ENCODE peak calls at places on chromosome 1, in eight cellular contexts. P is cardiac muscle cell, U is WERI-Rb-1, V is brain microvascular endothelial cell, O is PC-3, I is ovary, R is spleen, W is ascending aorta. C is an unnamed sample.
A peak's percentile ranks its signal among the peaks of the same experiment; 100 is the strongest.

GRCh38 chr1:219266524-219266923 is 92.8 kb downstream of the LYPLAL1 start:
- DNase-seq in P (no peak), U (no peak), V (no peak), O (peak; percentile 70), I (no peak), R (no peak), W (no peak), C (no peak)

GRCh38 chr1:118826669-118827068 is 161.5 kb downstream of the TBX15 start:
- DNase-seq in P (no peak), U (no peak), V (no peak), O (peak; percentile 68), I (no peak), R (no peak), W (no peak), C (peak; percentile 7)

GRCh38 chr1:116311756-116312691 is 61.0 kb upstream of the ATP1A1 start:
- DNase-seq in P (no peak), U (no peak), V (no peak), O (peak; percentile 73), I (no peak), R (no peak), W (no peak), C (peak; percentile 64)

GRCh38 chr1:203117611-203118575 is 9.6 kb upstream of the ADORA1 start:
- DNase-seq in P (peak; percentile 89), U (peak; percentile 99), V (peak; percentile 14), O (peak; percentile 70), I (peak; percentile 60), R (peak; percentile 86), W (no peak), C (peak; percentile 83)

GRCh38 chr1:99639945-99640344 is 6.0 kb upstream of the PALMD start:
- DNase-seq in P (no peak), U (no peak), V (no peak), O (no peak), I (no peak), R (no peak), W (no peak), C (no peak)

GRCh38 chr1:39540504-39541031 is 36.0 kb downstream of the PABPC4 start:
- DNase-seq in P (no peak), U (no peak), V (peak; percentile 29), O (no peak), I (no peak), R (peak; percentile 84), W (peak; percentile 49), C (no peak)

GRCh38 chr1:39310015-39310414 is 105.5 kb downstream of the MACF1 start:
- DNase-seq in P (no peak), U (no peak), V (no peak), O (no peak), I (no peak), R (no peak), W (no peak), C (no peak)

GRCh38 chr1:71080178-71080781 is 555 bp downstream of the ZRANB2 start:
- DNase-seq in P (peak; percentile 58), U (no peak), V (no peak), O (no peak), I (no peak), R (no peak), W (no peak), C (peak; percentile 49)

GRCh38 chr1:64308856-64309255 is 105.4 kb downstream of the UBE2U start:
- DNase-seq in P (no peak), U (no peak), V (no peak), O (no peak), I (no peak), R (no peak), W (no peak), C (peak; percentile 40)

GRCh38 chr1:235408503-235408960 is 41.3 kb downstream of the TBCE start:
- DNase-seq in P (no peak), U (no peak), V (no peak), O (no peak), I (no peak), R (no peak), W (no peak), C (no peak)

GRCh38 chr1:13921190-13921589 is 221.2 kb downstream of the PRDM2 start:
- DNase-seq in P (no peak), U (no peak), V (no peak), O (peak; percentile 6), I (no peak), R (no peak), W (no peak), C (no peak)

GRCh38 chr1:222124602-222125001 is 382.7 kb upstream of the DUSP10 start:
- DNase-seq in P (no peak), U (no peak), V (no peak), O (peak; percentile 32), I (no peak), R (no peak), W (no peak), C (no peak)
- TF ChIP-seq CTCF in P (peak; percentile 16), U (peak; percentile 28), V (peak; percentile 54), O (peak; percentile 83), I (no peak), R (no peak), W (no peak), C (no peak)

GRCh38 chr1:24502168-24503002 is at the start of gene RCAN3:
- DNase-seq in P (peak; percentile 94), U (peak; percentile 90), V (peak; percentile 70), O (peak; percentile 93), I (peak; percentile 25), R (peak; percentile 97), W (peak; percentile 42), C (peak; percentile 89)

GRCh38 chr1:24501371-24502167 is 1.1 kb upstream of the RCAN3 start:
- DNase-seq in P (no peak), U (no peak), V (peak; percentile 24), O (peak; percentile 41), I (no peak), R (peak; percentile 85), W (no peak), C (no peak)

GRCh38 chr1:24504560-24504959 is 1.9 kb downstream of the RCAN3 start:
- DNase-seq in P (no peak), U (no peak), V (no peak), O (no peak), I (no peak), R (no peak), W (no peak), C (no peak)

GRCh38 chr1:24503870-24504523 is 1.4 kb downstream of the RCAN3 start:
- DNase-seq in P (no peak), U (no peak), V (no peak), O (peak; percentile 5), I (no peak), R (no peak), W (no peak), C (no peak)

GRCh38 chr1:24503003-24503751 is 541 bp downstream of the RCAN3 start:
- DNase-seq in P (peak; percentile 20), U (peak; percentile 16), V (no peak), O (peak; percentile 42), I (no peak), R (peak; percentile 83), W (no peak), C (peak; percentile 32)
- H3K27ac ChIP-seq in P (no peak overlapping the region), U (peak overlapping the region; percentile 95), V (no peak overlapping the region), O (peak overlapping the region; percentile 59), I (no peak overlapping the region), R (peak overlapping the region; percentile 87), W (no peak overlapping the region), C (peak overlapping the region; percentile 82)

GRCh38 chr1:41484881-41485280 is 398 bp upstream of the EDN2 start:
- DNase-seq in P (no peak), U (no peak), V (no peak), O (no peak), I (no peak), R (peak; percentile 71), W (no peak), C (no peak)

GRCh38 chr1:41482906-41483895 is 1.3 kb downstream of the EDN2 start:
- DNase-seq in P (peak; percentile 46), U (peak; percentile 81), V (no peak), O (peak; percentile 30), I (no peak), R (peak; percentile 50), W (no peak), C (no peak)

GRCh38 chr1:41482001-41482765 is 2.3 kb downstream of the EDN2 start:
- DNase-seq in P (no peak), U (no peak), V (no peak), O (peak; percentile 77), I (no peak), R (peak; percentile 61), W (no peak), C (peak; percentile 57)

GRCh38 chr1:41485605-41486004 is 1.1 kb upstream of the EDN2 start:
- DNase-seq in P (no peak), U (no peak), V (peak; percentile 72), O (peak; percentile 45), I (no peak), R (peak; percentile 67), W (no peak), C (no peak)

GRCh38 chr1:41483960-41484844 is at the start of gene EDN2:
- DNase-seq in P (peak; percentile 54), U (peak; percentile 66), V (no peak), O (peak; percentile 63), I (no peak), R (peak; percentile 70), W (no peak), C (peak; percentile 75)
- TF ChIP-seq CTCF in P (peak; percentile 25), U (peak; percentile 60), V (peak; percentile 55), O (peak; percentile 52), I (no peak), R (no peak), W (peak; percentile 38), C (no peak)

GRCh38 chr1:30034627-30035521 is 688.5 kb downstream of the MATN1 start:
- DNase-seq in P (no peak), U (no peak), V (peak; percentile 5), O (peak; percentile 45), I (no peak), R (no peak), W (no peak), C (no peak)

GRCh38 chr1:30036229-30036547 is 687.2 kb downstream of the MATN1 start:
- DNase-seq in P (no peak), U (no peak), V (no peak), O (no peak), I (no peak), R (no peak), W (no peak), C (no peak)

GRCh38 chr1:30036666-30037065 is 686.7 kb downstream of the MATN1 start:
- DNase-seq in P (no peak), U (no peak), V (no peak), O (no peak), I (no peak), R (no peak), W (no peak), C (no peak)

GRCh38 chr1:30034105-30034626 is 689.2 kb downstream of the MATN1 start:
- DNase-seq in P (no peak), U (no peak), V (no peak), O (no peak), I (no peak), R (no peak), W (no peak), C (no peak)

DNA sequence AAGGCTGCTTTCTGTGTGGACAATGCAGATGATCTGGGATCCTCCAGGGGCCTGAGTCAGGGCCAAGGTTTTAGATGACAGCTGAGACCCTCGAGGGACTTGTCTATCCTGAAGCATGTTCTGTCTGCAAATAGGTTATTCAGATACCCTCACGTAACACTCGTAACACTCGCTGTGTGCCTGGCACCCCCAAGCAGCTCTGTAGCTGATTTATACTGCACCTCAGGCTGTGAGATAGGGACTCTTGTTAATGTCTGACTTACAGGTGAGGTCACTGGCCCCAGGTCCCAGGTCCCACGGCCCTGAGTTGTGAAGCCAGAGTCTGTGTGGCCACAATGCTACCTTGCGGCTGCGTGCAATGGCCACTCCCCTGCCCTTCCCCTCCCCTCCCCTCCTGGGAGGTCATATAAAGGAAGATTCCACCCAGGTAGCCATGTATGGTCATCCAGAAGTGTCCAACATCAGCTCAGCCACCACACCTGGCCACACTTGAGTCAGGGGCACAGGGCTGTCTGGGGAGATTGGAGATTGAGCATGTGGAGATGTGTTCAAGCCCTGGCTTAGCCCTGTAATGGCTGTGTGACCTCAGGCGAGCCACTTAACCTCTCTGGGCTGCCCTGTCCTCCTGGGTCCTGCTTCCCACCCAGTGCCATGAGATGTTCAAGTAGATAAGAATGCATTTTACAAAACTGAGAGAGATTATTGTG is 687.7 kb downstream of the MATN1 start:
- DNase-seq in P (no peak), U (no peak), V (no peak), O (no peak), I (no peak), R (no peak), W (no peak), C (no peak)
- H3K27ac ChIP-seq in P (no peak overlapping the region), U (no peak overlapping the region), V (no peak overlapping the region), O (no peak overlapping the region), I (no peak overlapping the region), R (no peak overlapping the region), W (no peak overlapping the region), C (no peak overlapping the region)